ENCODE peak calls at places on chromosomes 6 and 20, in seven cellular contexts. Q, N, E, L, W, M and T are unnamed samples.

GRCh38 chr6:160259585-160259984 is 964 bp upstream of the SLC22A2 start:
- DNase-seq in Q (no peak), N (no peak), E (no peak), L (no peak), W (no peak), M (no peak), T (no peak)

GRCh38 chr6:158170656-158171081 is 2.5 kb downstream of the GTF2H5 start:
- DNase-seq in Q (peak), N (peak), E (no peak), L (no peak), W (peak), M (no peak), T (no peak)

GRCh38 chr6:142306736-142307135 is 4.9 kb downstream of the ADGRG6 start:
- DNase-seq in Q (no peak), N (no peak), E (no peak), L (no peak), W (no peak), M (no peak), T (no peak)

GRCh38 chr6:52509281-52510212 is 67.3 kb downstream of the TRAM2 start:
- DNase-seq in Q (no peak), N (peak), E (no peak), L (no peak), W (no peak), M (no peak), T (no peak)

GRCh38 chr6:116682334-116682712 is 1.3 kb downstream of the KPNA5 start:
- DNase-seq in Q (peak), N (peak), E (no peak), L (peak), W (peak), M (no peak), T (no peak)

GRCh38 chr20:38874460-38875169 is 51.6 kb upstream of the FAM83D start:
- DNase-seq in Q (no peak), N (no peak), E (no peak), L (no peak), W (no peak), M (no peak), T (no peak)

GRCh38 chr20:63831696-63832686 is 927 bp upstream of the ZBTB46 start:
- DNase-seq in Q (no peak), N (peak), E (no peak), L (no peak), W (no peak), M (no peak), T (peak)

GRCh38 chr6:148577687-148578488 is 168.9 kb upstream of the UST start:
- DNase-seq in Q (peak), N (peak), E (no peak), L (peak), W (no peak), M (peak), T (peak)

GRCh38 chr6:170093276-170093657 is 197.6 kb downstream of the DLL1 start:
- DNase-seq in Q (no peak), N (no peak), E (no peak), L (no peak), W (no peak), M (no peak), T (peak)

GRCh38 chr6:81126150-81126549 is 626.3 kb downstream of the TENT5A start:
- DNase-seq in Q (no peak), N (peak), E (no peak), L (no peak), W (no peak), M (no peak), T (no peak)

GRCh38 chr6:139706949-139707348 is 332.5 kb upstream of the CITED2 start:
- DNase-seq in Q (no peak), N (no peak), E (no peak), L (no peak), W (no peak), M (no peak), T (no peak)

GRCh38 chr20:38114353-38114791 is 50.7 kb downstream of the TGM2 start:
- DNase-seq in Q (peak), N (peak), E (no peak), L (no peak), W (no peak), M (no peak), T (no peak)

GRCh38 chr6:39021041-39021440 is 27.5 kb upstream of the GLP1R start:
- DNase-seq in Q (no peak), N (no peak), E (no peak), L (no peak), W (no peak), M (no peak), T (no peak)

GRCh38 chr6:149211046-149211571 is 106.4 kb upstream of the TAB2 start:
- DNase-seq in Q (peak), N (peak), E (no peak), L (no peak), W (no peak), M (no peak), T (no peak)

GRCh38 chr20:47686545-47686944 is 98.7 kb downstream of the SULF2 start:
- DNase-seq in Q (no peak), N (no peak), E (no peak), L (no peak), W (peak), M (no peak), T (no peak)

GRCh38 chr20:37316116-37316774 is 26.8 kb downstream of the MANBAL start:
- DNase-seq in Q (no peak), N (no peak), E (no peak), L (no peak), W (no peak), M (no peak), T (no peak)

GRCh38 chr6:56540950-56541600 is 101.6 kb downstream of the DST start:
- DNase-seq in Q (no peak), N (no peak), E (no peak), L (peak), W (no peak), M (no peak), T (no peak)

GRCh38 chr20:22684072-22684762 is 99.8 kb upstream of the FOXA2 start:
- DNase-seq in Q (peak), N (peak), E (no peak), L (peak), W (peak), M (no peak), T (peak)

GRCh38 chr20:41428285-41428684 is 61.7 kb upstream of the EMILIN3 start:
- DNase-seq in Q (peak), N (peak), E (no peak), L (no peak), W (peak), M (no peak), T (no peak)

GRCh38 chr6:104603108-104603745 is 256.5 kb downstream of the HACE1 start:
- DNase-seq in Q (no peak), N (no peak), E (no peak), L (no peak), W (no peak), M (no peak), T (no peak)

GRCh38 chr6:80214436-80215022 is 108.1 kb downstream of the BCKDHB start:
- DNase-seq in Q (peak), N (peak), E (no peak), L (peak), W (no peak), M (no peak), T (peak)

GRCh38 chr6:134351615-134352474 is 33.9 kb upstream of the SGK1 start:
- DNase-seq in Q (no peak), N (no peak), E (no peak), L (no peak), W (no peak), M (no peak), T (no peak)

GRCh38 chr6:158000530-158001307 is 19.1 kb downstream of the SYNJ2 start:
- DNase-seq in Q (no peak), N (no peak), E (no peak), L (no peak), W (no peak), M (no peak), T (peak)

GRCh38 chr6:55469829-55470438 is 109.1 kb downstream of the HMGCLL1 start:
- DNase-seq in Q (peak), N (peak), E (no peak), L (no peak), W (no peak), M (no peak), T (no peak)

GRCh38 chr6:116424001-116424400 is 37.2 kb upstream of the CALHM6 start:
- DNase-seq in Q (peak), N (peak), E (no peak), L (no peak), W (no peak), M (no peak), T (no peak)

GRCh38 chr6:51352506-51353029 is 533.9 kb downstream of the TFAP2B start:
- DNase-seq in Q (no peak), N (no peak), E (no peak), L (no peak), W (no peak), M (no peak), T (no peak)

GRCh38 chr20:49928411-49929141 is 7.6 kb upstream of the RNF114 start:
- DNase-seq in Q (peak), N (peak), E (peak), L (peak), W (peak), M (peak), T (peak)

GRCh38 chr20:60113024-60113724 is 155.0 kb downstream of the CDH26 start:
- DNase-seq in Q (no peak), N (no peak), E (no peak), L (no peak), W (no peak), M (no peak), T (no peak)